ENCODE peak calls at places on chromosomes 11 and 22, in six cellular contexts. E, I, N, T, M and H are unnamed samples.

GRCh38 chr22:44892803-44893730 is 116.7 kb downstream of the PHF21B start:
- DNase-seq in I (no peak), E (no peak), N (no peak), M (no peak), T (no peak), H (no peak)

GRCh38 chr22:40951795-40952602 is 821 bp downstream of the RBX1 start:
- DNase-seq in M (peak), E (peak), N (no peak), I (no peak), T (no peak), H (no peak)

GRCh38 chr11:75966546-75967287 is 151.7 kb downstream of the UVRAG start:
- DNase-seq in T (no peak), E (peak), I (peak), M (no peak), N (no peak), H (no peak)

GRCh38 chr11:93267383-93267782 is 63.2 kb upstream of the DEUP1 start:
- DNase-seq in M (no peak), E (no peak), N (no peak), T (no peak), I (no peak), H (no peak)

GRCh38 chr11:1081601-1082311 is 7.1 kb downstream of the MUC2 start:
- DNase-seq in M (no peak), T (no peak), E (no peak), I (no peak), N (no peak), H (no peak)

GRCh38 chr11:83350187-83350586 is 64.0 kb upstream of the CCDC90B start:
- DNase-seq in M (no peak), I (no peak), N (no peak), E (no peak), T (no peak), H (no peak)

GRCh38 chr11:8717876-8718753 is 35.5 kb downstream of the RPL27A start:
- DNase-seq in T (no peak), N (no peak), I (peak), M (peak), E (no peak), H (no peak)

GRCh38 chr22:40347300-40347699 is 1.0 kb downstream of the ADSL start:
- DNase-seq in E (no peak), M (no peak), T (no peak), N (no peak), I (no peak), H (no peak)

GRCh38 chr11:89220684-89221339 is 43.1 kb downstream of the TYR start:
- DNase-seq in I (no peak), E (no peak), M (no peak), T (no peak), N (no peak), H (no peak)

GRCh38 chr11:128472128-128473110 is 114.9 kb downstream of the ETS1 start:
- DNase-seq in N (no peak), M (no peak), E (peak), I (no peak), T (no peak), H (no peak)

GRCh38 chr11:95066721-95067041 is at the start of gene SRSF8:
- DNase-seq in M (no peak), E (no peak), T (no peak), N (no peak), I (no peak), H (no peak)

GRCh38 chr22:27110985-27111451 is 453.6 kb downstream of the MIAT start:
- DNase-seq in E (no peak), N (no peak), I (no peak), T (no peak), M (no peak), H (no peak)

GRCh38 chr11:119888119-119888518 is 159.1 kb upstream of the NECTIN1 start:
- DNase-seq in T (no peak), E (no peak), M (no peak), N (no peak), I (no peak), H (no peak)

GRCh38 chr11:44266056-44266780 is 43.7 kb downstream of the ALX4 start:
- DNase-seq in T (no peak), E (no peak), I (no peak), N (no peak), M (no peak), H (no peak)

DNA sequence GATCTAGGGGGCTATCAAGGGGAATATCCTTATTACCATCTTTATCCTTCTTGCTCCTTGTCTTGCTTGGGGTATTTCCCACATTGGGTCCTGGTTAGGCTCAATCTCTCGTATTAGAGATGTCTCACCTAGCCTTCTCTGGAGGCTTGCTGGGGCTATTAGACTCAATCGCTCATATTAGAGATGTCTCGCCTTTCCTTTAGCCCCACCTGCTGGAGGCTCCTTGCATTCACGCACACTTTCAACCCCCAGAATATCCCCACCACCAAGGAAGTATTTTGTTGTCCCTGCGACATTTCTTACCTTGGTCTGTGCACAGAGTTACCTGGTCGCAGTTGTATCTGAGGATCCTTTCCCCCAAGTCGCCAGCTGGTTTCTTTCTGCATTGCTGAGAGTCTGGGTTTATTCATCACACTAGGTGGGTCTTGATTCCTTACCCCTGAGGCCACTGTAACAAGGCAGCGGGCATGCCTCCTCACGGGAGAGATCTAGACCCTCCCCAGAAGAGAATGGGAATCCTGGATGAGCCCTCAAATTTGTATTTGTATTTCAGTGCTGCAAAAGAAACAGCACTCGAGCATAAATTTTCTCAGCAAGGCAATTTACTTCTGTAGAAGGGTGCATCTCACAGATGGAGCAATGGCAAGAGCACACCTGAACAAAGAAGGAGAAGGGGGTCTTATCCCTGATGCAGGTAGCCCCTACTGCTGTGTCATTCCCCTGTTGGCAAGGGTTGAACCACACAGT is 15.9 kb upstream of the HYLS1 start:
- DNase-seq in E (no peak), M (peak), T (peak), I (no peak), N (no peak), H (peak)
- TF ChIP-seq CTCF in E (no peak), M (no peak), T (no peak), I (peak), N (no peak), H (peak)

GRCh38 chr22:42353883-42354727 is 78.1 kb downstream of the NFAM1 start:
- DNase-seq in E (no peak), M (no peak), N (no peak), T (no peak), I (peak), H (no peak)
- TF ChIP-seq CTCF in E (no peak), M (no peak), N (no peak), T (no peak), I (peak), H (no peak)

DNA sequence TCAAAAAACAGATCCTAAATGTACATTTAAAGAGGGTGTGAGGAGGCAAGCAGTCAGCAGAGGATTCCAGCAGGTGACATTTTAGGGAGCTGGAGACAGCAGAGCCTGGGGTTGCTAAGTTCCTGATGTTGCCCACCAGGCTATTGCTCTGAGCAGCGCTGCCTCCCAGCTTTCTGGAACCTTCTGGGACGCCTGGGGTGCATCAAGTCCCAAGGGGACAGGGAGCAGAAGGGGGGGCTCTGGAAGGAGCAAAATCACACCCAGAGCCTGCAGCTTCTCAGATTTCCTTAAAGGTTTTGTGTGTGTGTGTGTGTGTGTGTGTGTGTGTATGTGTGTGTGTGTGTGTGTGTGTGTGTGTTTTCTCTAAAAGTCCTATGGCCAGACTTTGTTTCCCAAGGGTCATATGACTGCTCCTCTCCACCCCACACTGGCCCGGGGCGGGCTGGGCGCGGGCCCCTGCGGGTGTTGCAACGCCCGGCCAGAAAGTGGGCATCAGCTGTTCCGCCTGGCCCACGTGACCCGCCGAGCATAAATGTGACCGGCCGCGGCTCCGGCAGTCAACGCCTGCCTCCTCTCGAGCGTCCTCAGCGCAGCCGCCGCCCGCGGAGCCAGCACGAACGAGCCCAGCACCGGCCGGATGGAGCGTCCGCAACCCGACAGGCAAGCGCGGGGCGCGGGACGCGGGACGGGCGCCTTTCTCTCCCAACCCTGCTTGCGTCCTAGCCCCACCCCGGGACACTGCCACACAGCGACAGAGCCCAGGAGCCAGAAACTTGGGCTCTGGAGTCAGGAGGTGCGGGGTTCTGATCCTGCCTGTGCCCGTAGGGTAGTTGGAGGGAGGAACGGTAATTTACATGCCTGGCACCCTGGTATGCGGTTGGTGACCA is at the start of gene HMOX1:
- DNase-seq in T (peak), E (peak), I (peak), N (peak), M (peak), H (peak)
- TF ChIP-seq CTCF in T (no peak), E (peak), I (no peak), N (peak), M (no peak), H (no peak)

GRCh38 chr22:39319284-39320170 is at the start of gene RPL3:
- DNase-seq in T (peak), M (peak), E (peak), I (peak), N (peak), H (peak)
- TF ChIP-seq CTCF in T (no peak), M (no peak), E (peak), I (no peak), N (peak), H (no peak)

GRCh38 chr22:23894710-23895598 is 771 bp downstream of the MIF start:
- DNase-seq in E (peak), N (peak), T (peak), I (no peak), M (peak), H (peak)
- TF ChIP-seq CTCF in E (peak), N (no peak), T (peak), I (peak), M (peak), H (peak)

DNA sequence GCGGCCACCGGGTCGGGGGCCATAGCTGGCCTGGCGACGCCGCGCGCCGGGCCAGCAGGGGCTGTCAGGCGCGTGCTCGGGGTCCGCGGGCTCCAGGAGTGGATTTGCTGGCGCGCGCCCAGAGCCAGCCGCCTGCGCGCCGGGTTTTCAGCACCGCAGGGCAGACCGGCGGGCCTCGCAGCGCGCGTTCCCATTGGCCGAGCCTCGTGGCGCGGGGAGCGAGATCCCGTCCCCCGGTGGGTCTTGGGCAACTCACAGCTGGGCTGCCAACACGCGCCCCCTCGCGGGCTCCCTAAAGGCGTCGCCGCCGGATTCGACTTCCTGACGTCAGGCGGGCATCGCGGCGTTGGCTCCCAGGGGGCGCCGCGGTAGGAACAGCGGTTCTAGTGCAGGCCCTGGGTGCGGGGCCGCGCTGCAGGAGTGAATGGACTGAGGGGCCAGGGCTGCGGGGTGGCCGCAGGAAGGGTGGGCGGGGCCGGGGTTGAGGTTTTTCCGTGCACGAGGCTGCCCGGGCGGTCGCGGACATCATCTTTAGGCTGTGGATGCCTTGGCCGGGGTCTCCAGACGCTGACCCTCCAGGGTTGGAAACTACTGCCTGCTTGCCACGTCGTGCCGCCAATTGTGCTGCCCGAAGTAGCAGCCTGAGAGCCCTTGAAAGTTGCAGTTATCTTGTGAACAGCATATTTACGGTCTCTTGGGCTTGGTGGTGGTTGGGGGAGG is at the start of gene FADS1:
- DNase-seq in I (no peak), T (peak), N (peak), M (peak), E (peak), H (peak)
- TF ChIP-seq CTCF in I (peak), T (peak), N (peak), M (peak), E (peak), H (peak)

GRCh38 chr11:69183613-69184012 is 27.9 kb downstream of the SMIM38 start:
- DNase-seq in I (no peak), M (no peak), E (peak), T (no peak), N (no peak), H (no peak)

GRCh38 chr11:69187540-69188065 is 31.9 kb downstream of the SMIM38 start:
- DNase-seq in N (no peak), M (no peak), I (no peak), T (no peak), E (no peak), H (no peak)

GRCh38 chr11:69189059-69189458 is 33.3 kb downstream of the SMIM38 start:
- DNase-seq in T (no peak), E (no peak), N (no peak), M (no peak), I (no peak), H (no peak)

GRCh38 chr11:69190796-69191536 is 35.2 kb downstream of the SMIM38 start:
- DNase-seq in I (no peak), T (no peak), N (no peak), E (no peak), M (no peak), H (no peak)

DNA sequence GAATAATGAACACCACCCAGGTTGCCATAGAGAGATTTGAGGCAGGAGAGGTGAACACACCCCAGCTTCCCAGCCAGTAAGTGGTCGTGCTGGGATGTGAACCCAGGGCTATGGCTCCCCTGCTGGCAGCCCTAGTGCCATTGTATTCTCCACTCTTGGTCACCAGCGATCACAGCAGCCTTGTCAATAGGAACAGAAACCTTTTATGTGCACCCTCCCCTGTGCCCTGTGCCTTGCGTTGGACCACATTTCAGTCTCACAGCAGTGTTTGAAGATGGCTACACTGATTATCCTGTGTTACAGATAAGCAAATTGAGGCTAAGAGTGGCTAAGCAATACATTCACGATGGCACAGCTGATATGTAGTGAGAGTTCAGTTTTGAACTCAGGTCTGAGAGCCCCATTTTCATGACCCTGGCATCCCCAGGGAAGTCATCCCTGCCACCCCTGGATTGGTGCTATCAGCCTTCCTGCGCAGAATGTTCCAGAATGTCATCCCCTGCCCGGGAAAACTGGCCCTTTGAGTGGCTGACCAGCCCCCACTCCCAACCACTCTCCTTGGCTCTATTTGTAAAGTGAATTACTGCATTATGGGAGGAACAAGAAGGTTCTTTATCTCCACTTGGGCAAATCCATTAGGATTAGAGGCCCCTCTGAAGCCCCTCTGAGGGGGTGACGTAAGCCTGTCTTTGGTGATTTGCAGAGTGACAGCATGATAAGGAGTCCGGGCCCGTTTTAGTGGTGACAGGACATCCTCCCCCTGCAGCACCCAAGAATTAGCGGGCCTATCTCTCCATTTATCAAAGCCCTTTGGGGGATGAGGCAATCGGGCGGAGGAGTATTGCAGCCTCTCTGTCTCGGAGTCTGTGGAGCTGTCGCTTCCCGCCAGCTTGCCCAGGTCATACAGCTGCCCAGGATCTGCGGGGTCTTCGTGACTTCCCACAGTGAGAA is 30.9 kb downstream of the SMIM38 start:
- DNase-seq in N (no peak), T (no peak), I (no peak), M (no peak), E (no peak), H (no peak)
- TF ChIP-seq CTCF in N (no peak), T (no peak), I (peak), M (no peak), E (no peak), H (no peak)

DNA sequence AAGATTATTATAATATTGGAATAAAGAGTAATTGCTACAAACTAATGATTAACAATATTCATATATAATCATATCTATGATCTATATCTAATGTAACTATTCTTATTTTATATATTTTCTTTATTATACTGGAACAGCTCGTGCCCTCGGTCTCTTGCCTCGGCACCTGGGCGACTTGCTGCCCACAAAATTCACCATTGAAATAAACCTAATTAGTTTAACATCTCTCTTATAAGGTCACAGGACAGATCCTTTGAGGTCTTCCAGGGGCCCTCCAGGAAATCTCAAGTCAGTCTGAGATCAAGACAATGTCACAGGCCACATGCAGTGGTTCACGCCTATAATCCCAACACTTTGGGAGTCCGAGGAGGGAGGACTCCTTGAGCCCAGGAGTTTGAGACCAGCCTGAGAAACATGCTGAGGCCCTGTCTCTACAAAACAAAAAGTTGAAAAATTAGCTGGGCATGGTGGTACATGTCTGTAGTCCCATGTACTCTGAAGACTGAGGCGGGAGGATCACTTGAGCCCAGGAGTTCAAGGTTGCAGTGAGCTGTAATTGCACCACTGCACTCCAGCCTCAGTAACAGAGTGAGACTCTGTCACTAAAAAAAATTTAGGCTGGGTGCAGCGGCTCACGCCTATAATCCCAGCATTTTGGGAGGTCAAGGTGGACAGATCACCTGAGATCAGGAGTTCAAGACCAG is 6.6 kb upstream of the TXNRD2 start:
- DNase-seq in M (no peak), N (no peak), E (no peak), T (no peak), I (no peak), H (no peak)
- TF ChIP-seq CTCF in M (no peak), N (no peak), E (no peak), T (peak), I (no peak), H (no peak)